ENCODE peak calls at places on chromosomes 11 and 22, in eight cellular contexts. One of them, this sample, is unnamed.

GRCh38 chr22:21044931-21045584 is 688 bp upstream of the LRRC74B start:
- DNase-seq in IMR-90: peak
- DNase-seq in uterus: no peak
- DNase-seq in A549: no peak
- DNase-seq in tibial nerve: no peak
- DNase-seq in testis: no peak
- DNase-seq in H1: no peak
- DNase-seq in stomach: no peak
- DNase-seq in this sample: no peak

GRCh38 chr11:27847496-27847895 is 147.2 kb upstream of the BDNF start:
- DNase-seq in IMR-90: peak
- DNase-seq in uterus: no peak
- DNase-seq in A549: no peak
- DNase-seq in tibial nerve: no peak
- DNase-seq in testis: no peak
- DNase-seq in H1: no peak
- DNase-seq in stomach: no peak
- DNase-seq in this sample: no peak

GRCh38 chr22:39219071-39220050 is 25.4 kb downstream of the PDGFB start:
- DNase-seq in IMR-90: no peak
- DNase-seq in uterus: no peak
- DNase-seq in A549: peak
- DNase-seq in tibial nerve: no peak
- DNase-seq in testis: no peak
- DNase-seq in H1: peak
- DNase-seq in stomach: no peak
- DNase-seq in this sample: no peak

GRCh38 chr22:24060375-24060788 is 49.3 kb downstream of the CABIN1 start:
- DNase-seq in IMR-90: peak
- DNase-seq in uterus: no peak
- DNase-seq in A549: peak
- DNase-seq in tibial nerve: no peak
- DNase-seq in testis: peak
- DNase-seq in H1: no peak
- DNase-seq in stomach: peak
- DNase-seq in this sample: peak

GRCh38 chr22:24153353-24153752 is 27.9 kb upstream of the SUSD2 start:
- DNase-seq in IMR-90: peak
- DNase-seq in uterus: no peak
- DNase-seq in A549: no peak
- DNase-seq in tibial nerve: no peak
- DNase-seq in testis: no peak
- DNase-seq in H1: no peak
- DNase-seq in stomach: no peak
- DNase-seq in this sample: no peak

GRCh38 chr11:78158987-78159662 is 19.7 kb upstream of the ALG8 start:
- DNase-seq in IMR-90: peak
- DNase-seq in uterus: no peak
- DNase-seq in A549: no peak
- DNase-seq in tibial nerve: no peak
- DNase-seq in testis: peak
- DNase-seq in H1: no peak
- DNase-seq in stomach: no peak
- DNase-seq in this sample: no peak

GRCh38 chr11:110908401-110909106 is 196.3 kb upstream of the ARHGAP20 start:
- DNase-seq in IMR-90: peak
- DNase-seq in uterus: no peak
- DNase-seq in A549: peak
- DNase-seq in tibial nerve: no peak
- DNase-seq in testis: no peak
- DNase-seq in H1: no peak
- DNase-seq in stomach: no peak
- DNase-seq in this sample: no peak

GRCh38 chr11:18132341-18132740 is at the start of gene MRGPRX3:
- DNase-seq in IMR-90: no peak
- DNase-seq in uterus: no peak
- DNase-seq in A549: no peak
- DNase-seq in tibial nerve: no peak
- DNase-seq in testis: no peak
- DNase-seq in H1: no peak
- DNase-seq in stomach: no peak
- DNase-seq in this sample: no peak

GRCh38 chr11:59556115-59556882 is 45.0 kb downstream of the OR4D9 start:
- DNase-seq in IMR-90: peak
- DNase-seq in uterus: peak
- DNase-seq in A549: peak
- DNase-seq in tibial nerve: peak
- DNase-seq in testis: peak
- DNase-seq in H1: peak
- DNase-seq in stomach: no peak
- DNase-seq in this sample: peak

GRCh38 chr11:87137711-87138110 is 100.0 kb downstream of the TMEM135 start:
- DNase-seq in IMR-90: peak
- DNase-seq in uterus: no peak
- DNase-seq in A549: no peak
- DNase-seq in tibial nerve: no peak
- DNase-seq in testis: no peak
- DNase-seq in H1: no peak
- DNase-seq in stomach: no peak
- DNase-seq in this sample: no peak

GRCh38 chr11:93537767-93538261 is 5.4 kb downstream of the SMCO4 start:
- DNase-seq in IMR-90: peak
- DNase-seq in uterus: peak
- DNase-seq in A549: no peak
- DNase-seq in tibial nerve: no peak
- DNase-seq in testis: no peak
- DNase-seq in H1: no peak
- DNase-seq in stomach: peak
- DNase-seq in this sample: no peak

GRCh38 chr11:66457826-66458225 is 8.9 kb upstream of the PELI3 start:
- DNase-seq in IMR-90: no peak
- DNase-seq in uterus: no peak
- DNase-seq in A549: no peak
- DNase-seq in tibial nerve: no peak
- DNase-seq in testis: no peak
- DNase-seq in H1: no peak
- DNase-seq in stomach: no peak
- DNase-seq in this sample: no peak

GRCh38 chr11:47269829-47270305 is at the start of gene MADD:
- DNase-seq in IMR-90: peak
- DNase-seq in uterus: peak
- DNase-seq in A549: peak
- DNase-seq in tibial nerve: peak
- DNase-seq in testis: peak
- DNase-seq in H1: no peak
- DNase-seq in stomach: peak
- DNase-seq in this sample: peak

GRCh38 chr11:127919206-127920000 is 668.0 kb downstream of the ETS1 start:
- DNase-seq in IMR-90: peak
- DNase-seq in uterus: no peak
- DNase-seq in A549: no peak
- DNase-seq in tibial nerve: no peak
- DNase-seq in testis: no peak
- DNase-seq in H1: no peak
- DNase-seq in stomach: no peak
- DNase-seq in this sample: no peak

GRCh38 chr11:61626580-61627380 is 45.9 kb upstream of the SYT7 start:
- DNase-seq in IMR-90: peak
- DNase-seq in uterus: no peak
- DNase-seq in A549: no peak
- DNase-seq in tibial nerve: no peak
- DNase-seq in testis: peak
- DNase-seq in H1: peak
- DNase-seq in stomach: peak
- DNase-seq in this sample: peak

GRCh38 chr11:422249-422656 is 7.5 kb upstream of the SIGIRR start:
- DNase-seq in IMR-90: no peak
- DNase-seq in uterus: no peak
- DNase-seq in A549: no peak
- DNase-seq in tibial nerve: no peak
- DNase-seq in testis: no peak
- DNase-seq in H1: peak
- DNase-seq in stomach: no peak
- DNase-seq in this sample: peak
- H3K27ac ChIP-seq in IMR-90: no peak
- H3K27ac ChIP-seq in uterus: no peak
- H3K27ac ChIP-seq in A549: no peak
- H3K27ac ChIP-seq in tibial nerve: no peak
- H3K27ac ChIP-seq in testis: no peak
- H3K27ac ChIP-seq in H1: no peak
- H3K27ac ChIP-seq in stomach: no peak
- H3K27ac ChIP-seq in this sample: no peak

GRCh38 chr11:1883342-1884122 is 8.2 kb downstream of the PRR33 start:
- DNase-seq in IMR-90: no peak
- DNase-seq in uterus: no peak
- DNase-seq in A549: no peak
- DNase-seq in tibial nerve: no peak
- DNase-seq in testis: no peak
- DNase-seq in H1: no peak
- DNase-seq in stomach: no peak
- DNase-seq in this sample: no peak

GRCh38 chr11:1884123-1884415 is 7.6 kb downstream of the PRR33 start:
- DNase-seq in IMR-90: no peak
- DNase-seq in uterus: no peak
- DNase-seq in A549: no peak
- DNase-seq in tibial nerve: no peak
- DNase-seq in testis: no peak
- DNase-seq in H1: no peak
- DNase-seq in stomach: no peak
- DNase-seq in this sample: no peak

GRCh38 chr11:1880746-1881441 is 10.8 kb downstream of the PRR33 start:
- DNase-seq in IMR-90: no peak
- DNase-seq in uterus: peak
- DNase-seq in A549: no peak
- DNase-seq in tibial nerve: no peak
- DNase-seq in testis: no peak
- DNase-seq in H1: no peak
- DNase-seq in stomach: no peak
- DNase-seq in this sample: no peak

GRCh38 chr11:1881442-1882264 is 10.0 kb downstream of the PRR33 start:
- DNase-seq in IMR-90: no peak
- DNase-seq in uterus: peak
- DNase-seq in A549: no peak
- DNase-seq in tibial nerve: no peak
- DNase-seq in testis: no peak
- DNase-seq in H1: no peak
- DNase-seq in stomach: no peak
- DNase-seq in this sample: peak

DNA sequence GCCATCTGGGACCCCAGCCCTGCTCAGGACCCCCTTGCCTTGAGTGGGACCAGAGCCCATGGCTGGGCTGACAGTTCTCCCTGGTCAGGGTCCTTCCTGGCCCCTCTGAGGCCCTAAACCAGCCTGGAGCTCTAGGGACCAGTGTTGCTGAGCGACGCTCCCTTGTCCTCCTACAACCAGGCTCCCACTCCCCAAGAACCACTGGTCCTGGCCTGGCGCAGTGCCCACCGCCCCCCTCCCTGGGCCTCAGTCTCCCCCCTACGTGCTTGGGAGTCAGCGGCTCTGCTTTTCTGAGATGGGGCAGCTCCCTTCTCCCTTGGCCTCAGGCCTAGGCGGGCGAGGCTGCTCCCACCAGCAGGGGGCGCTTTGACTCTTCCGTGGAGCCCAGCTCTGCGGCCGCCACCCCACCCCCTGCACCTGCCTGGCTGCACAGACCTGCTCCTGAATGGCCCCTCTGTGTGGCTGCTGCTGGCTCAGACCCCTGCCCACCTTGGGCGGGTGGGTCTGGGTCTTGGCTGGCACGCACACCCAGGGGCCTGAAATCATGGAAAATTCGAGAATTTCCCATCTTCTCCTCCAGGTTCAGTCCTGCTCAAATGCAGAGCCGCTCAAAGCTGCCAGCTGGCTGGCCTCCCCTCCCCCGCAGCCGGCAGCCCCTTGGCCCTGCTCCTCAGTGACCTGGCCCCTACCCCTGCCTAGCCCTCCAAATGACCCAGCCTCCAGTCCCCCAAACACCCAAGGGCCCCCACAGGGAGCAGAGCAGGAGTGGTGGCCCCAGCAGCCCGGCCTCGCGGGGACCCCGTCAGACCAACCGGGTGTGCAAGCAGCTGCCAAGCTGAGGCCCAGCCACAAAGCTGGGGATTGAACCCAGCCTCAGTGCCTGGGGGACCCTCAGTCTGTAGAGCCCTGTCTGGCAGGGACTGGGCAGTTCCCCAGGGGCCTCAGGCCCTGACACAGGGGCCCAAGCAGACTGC is 9.1 kb downstream of the PRR33 start:
- DNase-seq in IMR-90: peak
- DNase-seq in uterus: peak
- DNase-seq in A549: peak
- DNase-seq in tibial nerve: peak
- DNase-seq in testis: peak
- DNase-seq in H1: peak
- DNase-seq in stomach: peak
- DNase-seq in this sample: peak
- TF ChIP-seq POLR2A in IMR-90: no peak
- TF ChIP-seq POLR2A in uterus: no peak
- TF ChIP-seq POLR2A in A549: no peak
- TF ChIP-seq POLR2A in tibial nerve: no peak
- TF ChIP-seq POLR2A in testis: no peak
- TF ChIP-seq POLR2A in H1: no peak
- TF ChIP-seq POLR2A in stomach: no peak
- TF ChIP-seq POLR2A in this sample: no peak

DNA sequence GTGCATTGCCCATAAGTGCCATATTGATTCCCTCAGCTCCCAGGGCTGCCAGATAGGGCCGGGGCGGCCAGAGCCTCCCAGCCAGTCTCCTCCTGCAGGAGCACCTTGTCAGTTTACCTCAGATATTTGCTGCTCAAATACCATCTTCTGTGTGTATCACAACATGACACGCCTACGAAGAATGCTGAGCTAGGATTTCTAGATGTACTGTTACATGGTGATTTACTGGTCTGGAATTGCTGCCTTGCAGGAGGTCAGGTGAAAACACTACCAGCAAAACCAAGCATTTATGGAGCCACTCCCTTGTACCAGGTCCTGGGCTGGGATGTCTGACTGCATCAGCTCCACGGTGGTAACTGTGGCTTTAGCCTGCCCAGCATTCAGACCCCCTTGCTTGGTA is 11.8 kb downstream of the MICAL3 start:
- DNase-seq in IMR-90: peak
- DNase-seq in uterus: no peak
- DNase-seq in A549: no peak
- DNase-seq in tibial nerve: no peak
- DNase-seq in testis: no peak
- DNase-seq in H1: no peak
- DNase-seq in stomach: no peak
- DNase-seq in this sample: no peak
- H3K4me3 ChIP-seq in IMR-90: no peak
- H3K4me3 ChIP-seq in uterus: no peak
- H3K4me3 ChIP-seq in A549: no peak
- H3K4me3 ChIP-seq in tibial nerve: no peak
- H3K4me3 ChIP-seq in testis: no peak
- H3K4me3 ChIP-seq in H1: no peak
- H3K4me3 ChIP-seq in stomach: no peak
- H3K4me3 ChIP-seq in this sample: no peak

DNA sequence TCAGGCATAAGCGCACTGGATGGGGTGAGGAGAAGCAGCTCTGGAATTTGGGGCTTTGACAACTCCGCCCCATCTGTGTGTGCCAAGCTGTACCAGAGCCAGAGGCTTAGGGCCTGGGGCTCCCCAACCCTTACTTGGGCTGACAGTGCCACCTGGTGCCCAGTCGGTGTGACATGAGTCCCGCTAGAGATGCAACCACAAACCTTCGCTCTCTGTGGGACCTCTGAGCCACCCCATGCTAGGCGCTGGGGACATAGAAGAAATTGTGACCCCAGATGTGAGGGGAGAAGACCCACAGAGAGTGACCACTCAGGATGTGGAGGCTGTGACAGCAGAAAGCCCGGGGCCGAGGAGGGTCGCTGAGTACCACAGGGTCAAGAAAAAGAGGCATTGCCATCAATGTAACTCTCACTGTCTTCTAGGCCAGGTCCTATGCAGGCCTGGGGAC is 36.0 kb upstream of the FCHSD2 start:
- DNase-seq in IMR-90: peak
- DNase-seq in uterus: peak
- DNase-seq in A549: peak
- DNase-seq in tibial nerve: peak
- DNase-seq in testis: peak
- DNase-seq in H1: peak
- DNase-seq in stomach: peak
- DNase-seq in this sample: peak
- H3K27ac ChIP-seq in IMR-90: no peak
- H3K27ac ChIP-seq in uterus: peak
- H3K27ac ChIP-seq in A549: no peak
- H3K27ac ChIP-seq in tibial nerve: peak
- H3K27ac ChIP-seq in testis: peak
- H3K27ac ChIP-seq in H1: no peak
- H3K27ac ChIP-seq in stomach: peak
- H3K27ac ChIP-seq in this sample: peak

This sample was measured in heart left ventricle.